ENCODE peak calls at places on chromosome 2, in six cellular contexts. One of them, this sample, is unnamed. For H3K9me2, the result is how much of the 10 kb centered on the place peaks cover.

GRCh38 chr2:88896971-88897370 is 205.5 kb downstream of the RPIA start:
- DNase-seq in MM.1S: no peak
- DNase-seq in GM23338: no peak
- DNase-seq in PC-3: no peak
- DNase-seq in GM23248: no peak
- DNase-seq in SK-N-SH: no peak
- DNase-seq in this sample: no peak

GRCh38 chr2:239149501-239149900 is 251.3 kb downstream of the HDAC4 start:
- DNase-seq in MM.1S: no peak
- DNase-seq in GM23338: no peak
- DNase-seq in PC-3: no peak
- DNase-seq in GM23248: no peak
- DNase-seq in SK-N-SH: no peak
- DNase-seq in this sample: no peak

GRCh38 chr2:196233808-196234501 is 62.6 kb upstream of the STK17B start:
- DNase-seq in MM.1S: peak
- DNase-seq in GM23338: no peak
- DNase-seq in PC-3: no peak
- DNase-seq in GM23248: peak
- DNase-seq in SK-N-SH: no peak
- DNase-seq in this sample: peak

GRCh38 chr2:134241911-134242310 is 12.0 kb upstream of the MGAT5 start:
- DNase-seq in MM.1S: no peak
- DNase-seq in GM23338: no peak
- DNase-seq in PC-3: no peak
- DNase-seq in GM23248: no peak
- DNase-seq in SK-N-SH: no peak
- DNase-seq in this sample: no peak

GRCh38 chr2:127145255-127145899 is 38.4 kb upstream of the BIN1 start:
- DNase-seq in MM.1S: no peak
- DNase-seq in GM23338: no peak
- DNase-seq in PC-3: peak
- DNase-seq in GM23248: peak
- DNase-seq in SK-N-SH: no peak
- DNase-seq in this sample: no peak

GRCh38 chr2:54526226-54526879 is 70.2 kb downstream of the SPTBN1 start:
- DNase-seq in MM.1S: no peak
- DNase-seq in GM23338: no peak
- DNase-seq in PC-3: no peak
- DNase-seq in GM23248: no peak
- DNase-seq in SK-N-SH: no peak
- DNase-seq in this sample: no peak

GRCh38 chr2:168457177-168457905 is 1.3 kb downstream of the CERS6 start:
- DNase-seq in MM.1S: peak
- DNase-seq in GM23338: no peak
- DNase-seq in PC-3: peak
- DNase-seq in GM23248: no peak
- DNase-seq in SK-N-SH: no peak
- DNase-seq in this sample: no peak

GRCh38 chr2:45890819-45891218 is 239.3 kb downstream of the PRKCE start:
- DNase-seq in MM.1S: peak
- DNase-seq in GM23338: no peak
- DNase-seq in PC-3: no peak
- DNase-seq in GM23248: no peak
- DNase-seq in SK-N-SH: no peak
- DNase-seq in this sample: no peak

GRCh38 chr2:86337235-86338099 is at the start of gene REEP1:
- DNase-seq in MM.1S: peak
- DNase-seq in GM23338: peak
- DNase-seq in PC-3: no peak
- DNase-seq in GM23248: peak
- DNase-seq in SK-N-SH: peak
- DNase-seq in this sample: no peak

GRCh38 chr2:96687266-96687665 is 44.7 kb downstream of the FER1L5 start:
- DNase-seq in MM.1S: no peak
- DNase-seq in GM23338: no peak
- DNase-seq in PC-3: no peak
- DNase-seq in GM23248: no peak
- DNase-seq in SK-N-SH: no peak
- DNase-seq in this sample: no peak

GRCh38 chr2:120613742-120614481 is 121.8 kb upstream of the GLI2 start:
- DNase-seq in MM.1S: no peak
- DNase-seq in GM23338: no peak
- DNase-seq in PC-3: no peak
- DNase-seq in GM23248: peak
- DNase-seq in SK-N-SH: no peak
- DNase-seq in this sample: no peak

GRCh38 chr2:33620-34019 is 12.7 kb downstream of the FAM110C start:
- DNase-seq in MM.1S: peak
- DNase-seq in GM23338: no peak
- DNase-seq in PC-3: peak
- DNase-seq in GM23248: no peak
- DNase-seq in SK-N-SH: no peak
- DNase-seq in this sample: no peak

GRCh38 chr2:29524652-29525051 is 396.7 kb downstream of the ALK start:
- DNase-seq in MM.1S: no peak
- DNase-seq in GM23338: no peak
- DNase-seq in PC-3: no peak
- DNase-seq in GM23248: no peak
- DNase-seq in SK-N-SH: no peak
- DNase-seq in this sample: no peak

GRCh38 chr2:102155703-102156515 is 13.4 kb downstream of the IL1R1 start:
- DNase-seq in MM.1S: no peak
- DNase-seq in GM23338: no peak
- DNase-seq in PC-3: no peak
- DNase-seq in GM23248: peak
- DNase-seq in SK-N-SH: no peak
- DNase-seq in this sample: no peak

GRCh38 chr2:98479959-98480524 is 35.4 kb downstream of the INPP4A start:
- DNase-seq in MM.1S: peak
- DNase-seq in GM23338: peak
- DNase-seq in PC-3: peak
- DNase-seq in GM23248: peak
- DNase-seq in SK-N-SH: peak
- DNase-seq in this sample: peak

GRCh38 chr2:223007531-223007930 is 44.5 kb upstream of the KCNE4 start:
- DNase-seq in MM.1S: no peak
- DNase-seq in GM23338: no peak
- DNase-seq in PC-3: peak
- DNase-seq in GM23248: peak
- DNase-seq in SK-N-SH: no peak
- DNase-seq in this sample: no peak

DNA sequence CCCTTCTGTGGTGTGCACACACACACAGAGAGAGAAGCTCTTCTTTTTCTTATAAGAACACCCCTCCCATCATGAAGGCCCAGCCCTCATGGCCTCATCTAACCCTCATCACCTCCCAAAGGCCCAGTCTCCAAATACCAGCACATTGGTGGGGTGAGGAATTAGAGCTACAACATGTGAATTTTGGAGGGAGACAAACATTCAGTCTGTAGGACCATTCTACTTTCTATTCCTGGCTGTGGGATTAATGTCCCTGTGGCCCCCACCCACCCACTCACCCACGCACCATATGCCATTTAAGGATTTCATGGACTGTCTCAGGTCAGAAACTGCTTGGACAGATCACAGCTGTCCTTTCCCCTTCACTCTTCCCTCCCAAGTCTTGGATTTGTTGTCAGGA is 190.2 kb downstream of the GBX2 start:
- DNase-seq in MM.1S: no peak
- DNase-seq in GM23338: no peak
- DNase-seq in PC-3: no peak
- DNase-seq in GM23248: no peak
- DNase-seq in SK-N-SH: no peak
- DNase-seq in this sample: no peak
- H3K4me2 ChIP-seq in MM.1S: peak
- H3K4me2 ChIP-seq in GM23338: no peak
- H3K4me2 ChIP-seq in PC-3: no peak
- H3K4me2 ChIP-seq in GM23248: no peak
- H3K4me2 ChIP-seq in SK-N-SH: no peak
- H3K4me2 ChIP-seq in this sample: no peak

GRCh38 chr2:153059338-153060052 is 341.1 kb downstream of the ARL6IP6 start:
- DNase-seq in MM.1S: peak
- DNase-seq in GM23338: peak
- DNase-seq in PC-3: peak
- DNase-seq in GM23248: peak
- DNase-seq in SK-N-SH: no peak
- DNase-seq in this sample: no peak
- H3K9me2 ChIP-seq in MM.1S: under half
- H3K9me2 ChIP-seq in GM23338: under half
- H3K9me2 ChIP-seq in PC-3: under half
- H3K9me2 ChIP-seq in GM23248: under half
- H3K9me2 ChIP-seq in SK-N-SH: under half
- H3K9me2 ChIP-seq in this sample: under half

GRCh38 chr2:112658820-112659667 is 13.3 kb downstream of the SLC20A1 start:
- DNase-seq in MM.1S: no peak
- DNase-seq in GM23338: no peak
- DNase-seq in PC-3: peak
- DNase-seq in GM23248: no peak
- DNase-seq in SK-N-SH: no peak
- DNase-seq in this sample: no peak
- H3K4me2 ChIP-seq in MM.1S: no peak
- H3K4me2 ChIP-seq in GM23338: no peak
- H3K4me2 ChIP-seq in PC-3: peak
- H3K4me2 ChIP-seq in GM23248: no peak
- H3K4me2 ChIP-seq in SK-N-SH: no peak
- H3K4me2 ChIP-seq in this sample: no peak

DNA sequence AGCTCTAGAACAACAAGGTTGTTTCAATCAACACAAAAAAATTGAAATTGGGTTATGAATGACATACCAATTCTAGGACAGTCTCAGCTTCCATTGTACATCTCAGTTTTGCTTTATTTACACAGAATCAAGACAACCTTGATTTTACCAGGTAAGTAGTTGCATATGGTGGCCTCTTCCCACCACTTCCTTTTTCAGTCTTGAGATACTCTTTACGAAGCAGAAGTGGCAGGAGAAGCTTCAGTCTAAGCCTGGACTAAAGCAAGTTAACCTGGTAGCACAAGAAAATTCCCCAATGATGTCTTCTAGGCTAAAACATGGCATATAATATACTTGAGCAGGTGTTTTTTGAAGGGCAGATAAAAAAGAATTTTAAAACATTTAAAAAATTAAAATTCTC is 10.7 kb upstream of the FAM136A start:
- DNase-seq in MM.1S: no peak
- DNase-seq in GM23338: no peak
- DNase-seq in PC-3: no peak
- DNase-seq in GM23248: no peak
- DNase-seq in SK-N-SH: no peak
- DNase-seq in this sample: peak
- H3K9me2 ChIP-seq in MM.1S: under half
- H3K9me2 ChIP-seq in GM23338: under half
- H3K9me2 ChIP-seq in PC-3: under half
- H3K9me2 ChIP-seq in GM23248: under half
- H3K9me2 ChIP-seq in SK-N-SH: under half
- H3K9me2 ChIP-seq in this sample: under half

DNA sequence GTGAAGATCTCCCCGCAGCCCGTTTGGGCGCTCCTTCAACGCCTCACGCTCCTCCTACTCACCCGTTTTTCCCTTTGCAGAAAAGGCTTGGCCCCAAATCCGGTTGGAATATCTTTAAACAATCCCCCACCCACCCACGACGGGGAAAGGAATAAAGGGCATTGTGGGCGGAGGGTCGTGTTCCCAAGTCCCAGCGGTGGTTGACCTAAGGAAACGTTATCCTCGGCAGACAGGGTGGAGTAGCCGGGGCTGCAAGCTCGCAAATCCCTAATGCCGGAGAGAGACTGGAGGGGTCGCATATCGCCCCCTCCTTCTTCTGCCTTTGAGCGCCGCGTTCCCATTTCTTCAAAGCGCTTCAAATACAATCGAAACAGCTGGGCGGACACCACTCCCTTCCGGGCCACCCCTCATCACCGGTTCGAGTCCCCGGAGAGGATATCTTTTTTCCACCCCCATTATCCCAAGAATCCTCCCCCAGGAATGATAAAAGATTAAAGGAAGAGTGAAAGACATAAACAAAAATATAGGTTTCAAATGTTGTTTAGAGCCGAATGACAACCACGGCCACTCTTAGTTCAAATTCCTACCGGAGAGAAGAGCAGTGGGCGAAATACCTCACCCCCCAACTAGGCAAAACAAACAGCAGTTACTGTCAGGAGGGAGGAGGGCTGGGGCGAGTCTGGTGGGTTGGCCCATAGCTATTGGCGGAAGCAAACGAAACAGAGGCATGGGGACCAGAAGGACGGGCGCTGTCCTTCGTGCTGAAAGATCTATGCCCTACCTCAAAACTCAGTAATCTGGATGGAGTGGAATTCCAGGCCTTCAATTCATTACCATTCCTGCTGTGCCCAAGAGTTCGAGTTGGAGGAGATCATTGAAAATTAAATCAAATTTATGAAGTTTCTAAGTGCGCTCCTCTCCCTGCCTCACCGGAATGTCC is 2.8 kb upstream of the GAD1 start:
- DNase-seq in MM.1S: peak
- DNase-seq in GM23338: peak
- DNase-seq in PC-3: peak
- DNase-seq in GM23248: peak
- DNase-seq in SK-N-SH: no peak
- DNase-seq in this sample: no peak
- H3K4me2 ChIP-seq in MM.1S: peak
- H3K4me2 ChIP-seq in GM23338: peak
- H3K4me2 ChIP-seq in PC-3: peak
- H3K4me2 ChIP-seq in GM23248: no peak
- H3K4me2 ChIP-seq in SK-N-SH: no peak
- H3K4me2 ChIP-seq in this sample: no peak

DNA sequence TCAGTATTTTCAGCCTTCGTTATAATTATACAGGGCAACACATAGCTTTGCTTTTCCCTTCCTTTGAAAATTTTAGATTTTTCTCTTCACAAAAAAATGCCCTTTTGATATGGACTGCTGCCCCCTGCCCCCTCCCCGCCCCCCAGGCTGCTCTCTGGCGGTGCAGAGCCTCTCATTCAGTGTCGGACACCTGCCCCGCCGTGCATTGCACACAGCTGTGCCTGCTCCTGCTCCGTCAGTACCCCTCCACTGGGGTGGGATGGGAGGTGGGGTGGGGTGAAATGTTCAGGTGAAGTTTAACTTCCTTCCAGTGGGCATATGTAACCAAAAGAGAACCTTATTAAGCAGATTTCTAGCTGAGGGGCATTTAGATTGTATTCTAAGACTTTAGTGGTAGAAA is 148.0 kb downstream of the CCDC85A start:
- DNase-seq in MM.1S: no peak
- DNase-seq in GM23338: no peak
- DNase-seq in PC-3: no peak
- DNase-seq in GM23248: no peak
- DNase-seq in SK-N-SH: no peak
- DNase-seq in this sample: no peak
- H3K9me2 ChIP-seq in MM.1S: under half
- H3K9me2 ChIP-seq in GM23338: under half
- H3K9me2 ChIP-seq in PC-3: under half
- H3K9me2 ChIP-seq in GM23248: under half
- H3K9me2 ChIP-seq in SK-N-SH: under half
- H3K9me2 ChIP-seq in this sample: under half

DNA sequence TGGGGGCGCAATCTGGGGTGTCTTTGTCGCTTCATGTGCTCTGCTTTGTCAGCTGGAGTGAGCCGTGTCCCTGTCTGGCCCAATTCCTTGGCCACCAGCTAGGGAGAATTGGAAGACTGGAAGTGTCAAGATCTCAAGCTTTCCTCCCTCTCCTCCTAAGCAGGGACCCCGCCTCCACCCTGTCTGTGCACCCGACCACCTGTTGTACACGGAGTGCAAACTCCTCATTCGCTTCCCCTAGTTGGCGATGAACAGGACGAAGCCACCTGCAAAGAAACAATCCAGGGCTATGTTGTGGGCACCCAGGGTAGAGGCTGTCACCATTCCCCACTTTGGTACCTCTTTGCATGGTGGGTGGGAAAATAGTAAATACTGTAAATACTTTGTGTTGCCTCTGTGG is 1.7 kb upstream of the DQX1 start:
- DNase-seq in MM.1S: no peak
- DNase-seq in GM23338: no peak
- DNase-seq in PC-3: no peak
- DNase-seq in GM23248: no peak
- DNase-seq in SK-N-SH: no peak
- DNase-seq in this sample: no peak
- H3K4me2 ChIP-seq in MM.1S: peak
- H3K4me2 ChIP-seq in GM23338: no peak
- H3K4me2 ChIP-seq in PC-3: peak
- H3K4me2 ChIP-seq in GM23248: no peak
- H3K4me2 ChIP-seq in SK-N-SH: peak
- H3K4me2 ChIP-seq in this sample: peak